ENCODE peak calls at places on chromosomes 13 and 19, in four cellular contexts. One of them, this sample, is unnamed.

GRCh38 chr19:48190288-48191284 is 20.1 kb downstream of the ZSWIM9 start:
- DNase-seq in transverse colon: peak
- DNase-seq in lower lobe of right lung: no peak
- DNase-seq in endothelial cell of umbilical vein: no peak
- DNase-seq in this sample: no peak

GRCh38 chr19:10043286-10043927 is 30.1 kb downstream of the RDH8 start:
- DNase-seq in endothelial cell of umbilical vein: no peak
- DNase-seq in lower lobe of right lung: no peak
- DNase-seq in transverse colon: no peak
- DNase-seq in this sample: no peak

GRCh38 chr13:48942131-48942530 is 33.6 kb upstream of the FNDC3A start:
- DNase-seq in lower lobe of right lung: no peak
- DNase-seq in endothelial cell of umbilical vein: peak
- DNase-seq in transverse colon: no peak
- DNase-seq in this sample: no peak

GRCh38 chr19:48925240-48925843 is 8.2 kb upstream of the DHDH start:
- DNase-seq in endothelial cell of umbilical vein: no peak
- DNase-seq in lower lobe of right lung: no peak
- DNase-seq in transverse colon: no peak
- DNase-seq in this sample: no peak

GRCh38 chr19:7197169-7197759 is 97.0 kb downstream of the INSR start:
- DNase-seq in transverse colon: peak
- DNase-seq in lower lobe of right lung: peak
- DNase-seq in endothelial cell of umbilical vein: peak
- DNase-seq in this sample: peak

GRCh38 chr13:30805603-30806011 is 70.3 kb downstream of the ALOX5AP start:
- DNase-seq in lower lobe of right lung: no peak
- DNase-seq in transverse colon: no peak
- DNase-seq in endothelial cell of umbilical vein: no peak
- DNase-seq in this sample: no peak

GRCh38 chr13:94305463-94305862 is 174.0 kb downstream of the DCT start:
- DNase-seq in endothelial cell of umbilical vein: peak
- DNase-seq in lower lobe of right lung: no peak
- DNase-seq in transverse colon: no peak
- DNase-seq in this sample: no peak

GRCh38 chr19:7928741-7929701 is 3.1 kb upstream of the CTXN1 start:
- DNase-seq in transverse colon: no peak
- DNase-seq in lower lobe of right lung: peak
- DNase-seq in endothelial cell of umbilical vein: peak
- DNase-seq in this sample: no peak

GRCh38 chr19:42442833-42443232 is at the start of gene CXCL17:
- DNase-seq in lower lobe of right lung: no peak
- DNase-seq in transverse colon: no peak
- DNase-seq in endothelial cell of umbilical vein: no peak
- DNase-seq in this sample: no peak

GRCh38 chr19:19900124-19900523 is 622 bp upstream of the ZNF93 start:
- DNase-seq in lower lobe of right lung: no peak
- DNase-seq in transverse colon: no peak
- DNase-seq in endothelial cell of umbilical vein: no peak
- DNase-seq in this sample: no peak

GRCh38 chr19:8311461-8312260 is 3.5 kb upstream of the CD320 start:
- DNase-seq in endothelial cell of umbilical vein: peak
- DNase-seq in lower lobe of right lung: peak
- DNase-seq in transverse colon: peak
- DNase-seq in this sample: peak

GRCh38 chr19:2528543-2529173 is 52.7 kb downstream of the GADD45B start:
- DNase-seq in lower lobe of right lung: peak
- DNase-seq in endothelial cell of umbilical vein: no peak
- DNase-seq in transverse colon: peak
- DNase-seq in this sample: peak

GRCh38 chr13:83440465-83440864 is 441.8 kb downstream of the SLITRK1 start:
- DNase-seq in lower lobe of right lung: no peak
- DNase-seq in transverse colon: no peak
- DNase-seq in endothelial cell of umbilical vein: no peak
- DNase-seq in this sample: no peak

GRCh38 chr13:112724788-112725345 is 35.0 kb downstream of the ATP11A start:
- DNase-seq in lower lobe of right lung: no peak
- DNase-seq in endothelial cell of umbilical vein: no peak
- DNase-seq in transverse colon: no peak
- DNase-seq in this sample: peak

GRCh38 chr19:47430041-47430802 is 10.9 kb upstream of the MEIS3 start:
- DNase-seq in lower lobe of right lung: peak
- DNase-seq in transverse colon: peak
- DNase-seq in endothelial cell of umbilical vein: peak
- DNase-seq in this sample: no peak

DNA sequence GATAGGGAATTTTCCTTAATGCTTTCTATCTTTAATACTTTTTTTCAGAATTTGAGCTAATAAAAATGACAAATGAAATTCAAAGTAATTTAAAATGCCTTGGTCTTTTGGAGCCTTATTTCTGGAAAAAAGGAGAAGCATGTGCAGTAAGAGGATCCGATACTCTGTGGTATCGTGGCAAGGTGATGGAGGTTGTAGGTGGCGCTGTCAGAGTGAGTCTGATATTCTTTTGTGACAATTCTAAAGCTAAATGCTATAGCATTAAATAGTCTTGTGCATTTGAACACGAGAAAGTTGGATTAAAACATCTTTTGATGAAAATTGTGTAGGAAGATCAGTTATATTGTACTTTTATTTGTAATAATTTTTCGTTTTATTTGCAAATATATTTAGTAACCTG is 95.0 kb downstream of the RNF17 start:
- DNase-seq in lower lobe of right lung: no peak
- DNase-seq in transverse colon: no peak
- DNase-seq in endothelial cell of umbilical vein: no peak
- DNase-seq in this sample: no peak
- TF ChIP-seq CTCF in lower lobe of right lung: no peak
- TF ChIP-seq CTCF in transverse colon: no peak
- TF ChIP-seq CTCF in endothelial cell of umbilical vein: no peak
- TF ChIP-seq CTCF in this sample: no peak

GRCh38 chr13:76667551-76667950 is 218.7 kb downstream of the KCTD12 start:
- DNase-seq in transverse colon: no peak
- DNase-seq in endothelial cell of umbilical vein: peak
- DNase-seq in lower lobe of right lung: no peak
- DNase-seq in this sample: no peak
- TF ChIP-seq CTCF in transverse colon: no peak
- TF ChIP-seq CTCF in endothelial cell of umbilical vein: peak
- TF ChIP-seq CTCF in lower lobe of right lung: peak
- TF ChIP-seq CTCF in this sample: no peak

GRCh38 chr13:80339841-80340642 is 884 bp downstream of the SPRY2 start:
- DNase-seq in lower lobe of right lung: peak
- DNase-seq in endothelial cell of umbilical vein: peak
- DNase-seq in transverse colon: peak
- DNase-seq in this sample: peak

GRCh38 chr13:80341098-80341701 is at the start of gene SPRY2:
- DNase-seq in lower lobe of right lung: peak
- DNase-seq in transverse colon: peak
- DNase-seq in endothelial cell of umbilical vein: peak
- DNase-seq in this sample: peak

GRCh38 chr13:80341771-80342271 is 895 bp upstream of the SPRY2 start:
- DNase-seq in lower lobe of right lung: peak
- DNase-seq in endothelial cell of umbilical vein: peak
- DNase-seq in transverse colon: peak
- DNase-seq in this sample: peak

GRCh38 chr13:80340643-80341097 is 256 bp downstream of the SPRY2 start:
- DNase-seq in transverse colon: no peak
- DNase-seq in lower lobe of right lung: peak
- DNase-seq in endothelial cell of umbilical vein: peak
- DNase-seq in this sample: no peak

GRCh38 chr13:80342541-80343371 is 1.8 kb upstream of the SPRY2 start:
- DNase-seq in transverse colon: peak
- DNase-seq in lower lobe of right lung: peak
- DNase-seq in endothelial cell of umbilical vein: peak
- DNase-seq in this sample: peak
- TF ChIP-seq CTCF in transverse colon: peak
- TF ChIP-seq CTCF in lower lobe of right lung: peak
- TF ChIP-seq CTCF in endothelial cell of umbilical vein: peak
- TF ChIP-seq CTCF in this sample: peak

DNA sequence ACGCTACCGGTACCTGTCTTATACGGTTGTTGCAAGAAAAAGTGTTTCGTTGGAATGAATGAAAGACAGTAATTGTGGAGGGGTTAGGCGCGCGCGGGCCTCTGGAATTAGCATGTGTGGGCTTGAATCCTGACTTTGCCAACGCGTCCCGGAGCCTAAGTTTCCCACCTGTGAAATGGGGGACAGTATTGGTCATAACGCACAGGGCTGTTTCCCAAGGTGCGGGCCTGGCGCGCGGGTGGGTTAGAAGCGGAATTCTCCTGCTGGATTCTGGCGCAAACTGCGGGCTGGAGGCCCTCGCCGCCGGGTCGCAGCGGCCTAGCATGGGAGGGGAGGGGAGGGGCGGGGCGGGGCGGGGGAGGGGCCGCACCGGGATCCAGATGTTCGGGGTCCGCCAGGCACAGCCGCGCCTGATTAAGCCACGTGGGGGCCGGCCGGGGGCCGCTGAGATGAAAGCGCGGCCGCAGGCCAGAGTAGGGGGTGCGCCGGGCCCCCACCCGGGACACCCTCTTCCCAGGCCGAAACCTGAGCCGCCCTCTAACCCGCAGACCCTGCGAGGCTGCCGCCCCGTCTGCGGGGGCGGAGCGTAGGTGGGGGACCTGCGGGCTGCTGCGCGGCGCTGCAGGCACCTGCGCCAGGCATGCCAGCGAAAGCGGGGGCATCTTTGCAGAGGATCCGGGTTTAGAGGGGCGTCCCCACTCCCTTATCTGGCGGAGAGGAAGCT is 1.2 kb upstream of the TMEM59L start:
- DNase-seq in lower lobe of right lung: no peak
- DNase-seq in transverse colon: no peak
- DNase-seq in endothelial cell of umbilical vein: no peak
- DNase-seq in this sample: no peak
- TF ChIP-seq CTCF in lower lobe of right lung: no peak
- TF ChIP-seq CTCF in transverse colon: no peak
- TF ChIP-seq CTCF in endothelial cell of umbilical vein: no peak
- TF ChIP-seq CTCF in this sample: no peak

DNA sequence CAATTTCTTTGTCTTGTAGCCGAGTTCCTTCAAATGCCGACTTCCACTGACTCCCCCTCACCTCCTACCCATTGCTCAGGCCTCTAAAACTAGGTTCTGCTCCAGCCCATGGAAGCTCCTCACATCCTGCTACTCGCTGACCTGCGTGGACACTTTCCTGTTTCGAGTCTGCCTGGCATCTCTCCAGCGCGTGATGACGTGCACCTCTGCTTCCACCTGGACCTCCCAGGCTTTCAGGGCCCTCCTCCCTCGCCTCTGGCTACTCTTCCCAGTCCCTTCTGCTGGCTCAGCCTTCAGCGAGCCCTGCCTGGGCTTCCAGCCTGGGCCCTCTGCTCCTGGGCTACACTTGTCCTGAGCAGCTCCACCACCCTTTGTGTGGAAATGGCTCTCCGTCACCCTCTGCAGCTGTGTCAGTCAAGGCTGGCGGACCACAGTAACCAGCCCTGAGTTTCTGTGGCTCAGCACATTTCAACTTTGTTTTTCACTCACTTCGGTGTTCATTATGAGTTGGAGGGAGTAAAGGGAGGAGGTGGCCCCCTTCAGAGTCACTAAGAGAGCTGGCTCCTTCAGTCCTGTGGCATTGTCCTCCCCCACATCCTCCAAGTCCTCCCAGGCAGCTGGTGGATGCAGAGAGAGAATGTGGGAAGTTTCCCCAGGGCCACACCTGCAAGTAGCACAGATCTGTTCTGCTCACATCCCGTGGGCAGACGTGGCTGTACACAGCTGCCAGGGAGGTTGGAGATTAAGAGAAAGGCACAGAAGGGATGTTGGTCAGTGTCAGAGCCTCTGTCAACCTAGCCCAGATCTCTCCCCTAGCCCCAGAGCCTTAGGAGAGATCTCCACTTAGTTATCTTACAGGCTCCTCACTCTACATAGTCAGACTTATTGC is 49.4 kb downstream of the SERP2 start:
- DNase-seq in lower lobe of right lung: no peak
- DNase-seq in transverse colon: no peak
- DNase-seq in endothelial cell of umbilical vein: no peak
- DNase-seq in this sample: peak
- TF ChIP-seq CTCF in lower lobe of right lung: no peak
- TF ChIP-seq CTCF in transverse colon: no peak
- TF ChIP-seq CTCF in endothelial cell of umbilical vein: no peak
- TF ChIP-seq CTCF in this sample: no peak

This sample was measured in spleen.